ENCODE peak calls at places on chromosomes 13 and 19, in four cellular contexts. D, R, V and T are unnamed samples.

GRCh38 chr19:35095667-35096368 is 19.8 kb upstream of the FXYD3 start:
- DNase-seq in D (no peak), R (no peak), V (no peak), T (no peak)

GRCh38 chr13:60282708-60283107 is 114.3 kb upstream of the TDRD3 start:
- DNase-seq in D (no peak), R (no peak), V (no peak), T (no peak)

GRCh38 chr19:2394054-2394668 is 33.2 kb downstream of the TIMM13 start:
- DNase-seq in D (no peak), R (no peak), V (no peak), T (no peak)

GRCh38 chr13:111531505-111531904 is 211.1 kb downstream of the TEX29 start:
- DNase-seq in D (no peak), R (no peak), V (no peak), T (no peak)

GRCh38 chr13:24511019-24511823 is 1.4 kb downstream of the PARP4 start:
- DNase-seq in D (peak), R (no peak), V (peak), T (peak)

GRCh38 chr19:14149509-14149994 is 13.2 kb upstream of the ASF1B start:
- DNase-seq in D (no peak), R (peak), V (peak), T (peak)

GRCh38 chr19:33441277-33441699 is 67.8 kb downstream of the CEBPG start:
- DNase-seq in D (no peak), R (no peak), V (no peak), T (no peak)

GRCh38 chr19:41869374-41869955 is 7.6 kb upstream of the CD79A start:
- DNase-seq in D (no peak), R (no peak), V (no peak), T (no peak)

GRCh38 chr19:47309608-47310007 is at the start of gene C5AR1:
- DNase-seq in D (no peak), R (no peak), V (no peak), T (no peak)

GRCh38 chr13:21365574-21365973 is 93.5 kb downstream of the ZDHHC20 start:
- DNase-seq in D (no peak), R (no peak), V (no peak), T (no peak)

GRCh38 chr19:931860-932646 is 6.2 kb downstream of the ARID3A start:
- DNase-seq in D (no peak), R (no peak), V (no peak), T (no peak)

GRCh38 chr19:3881272-3882040 is 971 bp downstream of the ATCAY start:
- DNase-seq in D (no peak), R (no peak), V (no peak), T (no peak)

GRCh38 chr19:28920269-28921066 is 292.5 kb downstream of the UQCRFS1 start:
- DNase-seq in D (no peak), R (no peak), V (no peak), T (no peak)

GRCh38 chr19:29487432-29487831 is 38.4 kb upstream of the VSTM2B start:
- DNase-seq in D (no peak), R (no peak), V (no peak), T (no peak)

GRCh38 chr19:41531438-41532311 is 44.3 kb upstream of the CEACAM21 start:
- DNase-seq in D (no peak), R (peak), V (peak), T (peak)

GRCh38 chr13:73158851-73159250 is 100.0 kb downstream of the KLF5 start:
- DNase-seq in D (peak), R (no peak), V (peak), T (peak)

GRCh38 chr13:59744747-59745394 is 418.9 kb downstream of the DIAPH3 start:
- DNase-seq in D (no peak), R (no peak), V (no peak), T (peak)

GRCh38 chr13:23385931-23386330 is 47.6 kb downstream of the SACS start:
- DNase-seq in D (no peak), R (no peak), V (no peak), T (no peak)

GRCh38 chr19:40682431-40682964 is 8.0 kb downstream of the NUMBL start:
- DNase-seq in D (no peak), R (no peak), V (no peak), T (no peak)

GRCh38 chr13:98216135-98216565 is 39.1 kb upstream of the RNF113B start:
- DNase-seq in D (peak), R (peak), V (peak), T (peak)

GRCh38 chr13:68234278-68234677 is 1004.1 kb upstream of the PCDH9 start:
- DNase-seq in D (peak), R (no peak), V (peak), T (no peak)

GRCh38 chr13:42495256-42495655 is 78.7 kb upstream of the TNFSF11 start:
- DNase-seq in D (no peak), R (no peak), V (no peak), T (peak)

GRCh38 chr13:103200118-103200885 is 134.1 kb upstream of the SLC10A2 start:
- DNase-seq in D (no peak), R (no peak), V (no peak), T (no peak)

DNA sequence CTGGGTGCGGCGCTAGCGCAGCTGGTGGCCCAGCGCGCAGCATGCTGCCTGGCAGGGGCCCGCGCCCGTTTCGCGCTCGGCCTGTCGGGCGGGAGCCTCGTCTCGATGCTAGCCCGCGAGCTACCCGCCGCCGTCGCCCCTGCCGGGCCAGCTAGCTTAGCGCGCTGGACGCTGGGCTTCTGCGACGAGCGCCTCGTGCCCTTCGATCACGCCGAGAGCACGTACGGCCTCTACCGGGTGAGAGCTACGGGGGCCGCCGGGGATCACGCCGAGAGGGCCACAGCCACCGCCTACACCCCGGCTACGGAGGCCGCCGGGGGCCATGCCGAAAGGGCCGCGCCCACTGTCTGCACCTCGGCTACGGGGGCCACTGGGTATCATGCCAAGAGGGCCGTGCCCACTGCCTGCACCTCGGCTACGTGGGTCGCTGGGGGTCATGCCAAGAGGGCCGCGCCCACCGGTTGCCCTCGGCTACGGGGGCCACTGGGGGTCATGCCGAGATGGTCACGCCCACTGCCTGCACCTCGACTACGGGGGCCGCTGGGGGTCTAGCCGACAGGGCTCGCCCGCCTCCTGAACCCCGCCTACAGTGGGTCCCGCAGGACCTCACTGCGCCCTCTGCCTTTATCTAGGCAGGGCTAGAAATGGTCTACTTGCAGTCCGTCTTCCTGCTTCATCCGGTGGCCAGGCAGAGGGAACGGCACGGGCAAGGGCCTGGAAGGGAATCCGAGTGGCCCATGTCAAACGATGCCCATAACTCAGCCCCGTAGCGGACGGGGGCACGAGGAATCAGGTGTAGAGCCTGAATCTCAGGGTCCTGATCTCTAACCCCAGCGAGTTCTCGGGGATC is 500 bp downstream of the PGLS start:
- DNase-seq in D (peak), R (peak), V (peak), T (peak)
- TF ChIP-seq CTCF in D (no peak), R (peak), V (no peak), T (peak)

GRCh38 chr13:106535552-106536243 is at the start of gene EFNB2:
- DNase-seq in D (peak), R (peak), V (peak), T (peak)
- H3K4me3 ChIP-seq in D (peak), R (peak), V (peak), T (peak)

DNA sequence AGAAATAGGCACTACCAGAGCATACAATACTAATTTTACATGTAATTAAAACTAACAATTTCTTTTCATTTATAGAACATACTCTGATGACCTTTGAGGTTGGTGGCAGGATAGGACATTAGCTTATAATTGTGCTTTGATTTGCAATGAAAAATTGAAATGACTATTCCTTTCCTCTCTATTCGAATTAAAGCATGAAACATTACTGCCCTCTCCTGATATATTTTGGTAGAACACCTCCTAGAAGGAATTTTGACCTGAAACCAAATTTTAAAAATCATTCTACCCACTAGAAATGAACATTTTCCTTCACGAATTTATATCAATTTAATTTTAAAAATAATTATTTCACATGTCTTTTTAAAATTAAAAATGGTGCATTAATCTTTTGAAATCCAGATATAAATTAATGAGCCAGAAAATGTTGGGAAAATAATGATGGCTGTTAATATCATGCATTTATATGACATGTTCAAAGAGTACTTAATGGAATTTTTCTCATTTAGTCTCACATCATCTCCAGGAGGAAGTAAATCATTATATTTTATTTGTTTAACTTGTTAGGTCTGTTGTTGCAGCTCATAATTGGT is 556.3 kb upstream of the ARGLU1 start:
- DNase-seq in D (no peak), R (no peak), V (peak), T (peak)
- TF ChIP-seq CTCF in D (peak), R (peak), V (no peak), T (peak)

GRCh38 chr19:15862444-15862843 is 35.4 kb downstream of the CYP4F2 start:
- DNase-seq in D (no peak), R (no peak), V (no peak), T (no peak)
- H3K4me3 ChIP-seq in D (no peak), R (no peak), V (no peak), T (no peak)

GRCh38 chr19:8505680-8506401 is 3.4 kb upstream of the PRAM1 start:
- DNase-seq in D (peak), R (peak), V (peak), T (peak)

GRCh38 chr19:8503506-8503905 is 1.1 kb upstream of the PRAM1 start:
- DNase-seq in D (no peak), R (no peak), V (no peak), T (no peak)

GRCh38 chr19:8504171-8504570 is 1.7 kb upstream of the PRAM1 start:
- DNase-seq in D (no peak), R (no peak), V (no peak), T (no peak)

GRCh38 chr19:8510589-8511115 is 3.3 kb downstream of the ZNF414 start:
- DNase-seq in D (no peak), R (no peak), V (no peak), T (no peak)

GRCh38 chr19:8506402-8506957 is 4.0 kb upstream of the PRAM1 start:
- DNase-seq in D (no peak), R (peak), V (no peak), T (no peak)
- TF ChIP-seq CTCF in D (no peak), R (no peak), V (no peak), T (no peak)

DNA sequence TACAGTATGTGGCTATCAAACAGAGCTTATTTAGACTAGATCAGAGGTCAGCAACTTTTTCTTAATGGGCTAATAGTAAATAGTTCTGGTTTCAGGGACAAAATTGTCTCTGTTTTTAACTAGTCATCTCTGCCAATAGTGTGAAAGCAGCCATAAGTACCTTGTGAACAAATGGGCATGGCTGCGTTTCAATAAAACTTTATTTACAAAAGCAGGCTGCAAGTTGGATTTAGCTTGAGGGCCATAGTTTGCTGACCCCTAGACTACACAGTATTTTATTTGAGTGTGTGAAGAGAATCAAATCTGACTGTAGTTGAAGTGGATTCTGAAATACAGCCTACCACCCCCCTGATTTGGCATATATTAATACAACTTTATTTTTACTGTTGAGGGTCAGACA is 75.6 kb downstream of the SCEL start:
- DNase-seq in D (no peak), R (no peak), V (no peak), T (no peak)
- H3K4me3 ChIP-seq in D (no peak), R (no peak), V (no peak), T (no peak)

GRCh38 chr19:49469828-49470614 is 4.0 kb upstream of the FLT3LG start:
- DNase-seq in D (no peak), R (no peak), V (no peak), T (no peak)
- TF ChIP-seq CTCF in D (no peak), R (no peak), V (no peak), T (no peak)

GRCh38 chr13:51259359-51259645 is 37.1 kb downstream of the FAM124A start:
- DNase-seq in D (no peak), R (no peak), V (no peak), T (no peak)

GRCh38 chr13:51262501-51263211 is 40.5 kb downstream of the FAM124A start:
- DNase-seq in D (no peak), R (no peak), V (no peak), T (no peak)

GRCh38 chr13:51260154-51260553 is 38.0 kb downstream of the FAM124A start:
- DNase-seq in D (no peak), R (no peak), V (no peak), T (no peak)

GRCh38 chr13:51258612-51259358 is 36.6 kb downstream of the FAM124A start:
- DNase-seq in D (no peak), R (no peak), V (no peak), T (no peak)

DNA sequence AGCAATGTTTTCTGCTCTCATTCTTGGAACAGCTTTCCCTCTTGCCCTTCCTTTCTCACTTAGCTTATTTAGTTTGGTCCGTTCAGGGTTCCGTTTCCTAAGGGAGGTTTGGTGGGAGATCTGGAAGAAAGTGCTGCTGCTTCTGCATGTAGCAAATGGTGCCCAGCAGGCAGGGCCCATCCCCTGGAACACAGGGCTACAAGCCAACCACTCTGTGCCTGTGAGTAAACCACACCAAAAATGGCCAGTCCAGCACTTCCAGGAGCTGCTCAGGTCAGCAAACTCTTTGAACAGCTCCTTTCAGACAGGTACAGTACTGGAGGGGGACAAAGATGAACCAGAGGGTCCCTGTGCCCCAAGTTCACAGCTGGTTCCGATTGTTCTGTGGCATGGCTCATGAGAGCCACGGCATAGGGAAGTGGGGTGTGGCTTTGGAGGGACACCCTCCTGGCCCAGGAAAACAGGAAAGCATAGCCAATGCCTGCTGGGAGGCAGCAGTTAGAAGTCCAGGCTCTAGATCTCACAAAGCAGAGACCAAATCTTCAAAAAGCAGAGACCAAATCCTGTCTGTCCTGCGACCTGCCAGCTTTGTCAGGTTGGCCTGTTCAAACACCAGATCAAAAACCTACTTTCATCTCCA is 39.5 kb downstream of the FAM124A start:
- DNase-seq in D (no peak), R (no peak), V (no peak), T (no peak)
- H3K4me3 ChIP-seq in D (no peak), R (no peak), V (no peak), T (no peak)